ENCODE peak calls at places on chromosome 7, in seven cellular contexts. Q is GM23248, S is PC-9, F is hepatocyte, T is MM.1S, P is HCT116, B is GM23338. E is an unnamed sample.
A peak's percentile ranks its signal among the peaks of the same experiment; 100 is the strongest.

GRCh38 chr7:82175319-82175718 is 268.3 kb downstream of the CACNA2D1 start:
- DNase-seq in Q (no peak), F (no peak), S (no peak), T (no peak), B (no peak), P (no peak), E (no peak)

GRCh38 chr7:158973440-158973839 is 117.1 kb downstream of the DYNC2I1 start:
- DNase-seq in S (no peak), T (no peak), Q (no peak), F (peak; percentile 86), B (peak; percentile 81), P (peak; percentile 64), E (no peak)

GRCh38 chr7:116772926-116773749 is 89.2 kb upstream of the CAPZA2 start:
- DNase-seq in B (peak; percentile 38), P (no peak), Q (no peak), F (no peak), T (no peak), S (no peak), E (no peak)

GRCh38 chr7:106824458-106824857 is 40.6 kb upstream of the PIK3CG start:
- DNase-seq in F (no peak), B (no peak), T (no peak), S (peak; percentile 68), Q (peak; percentile 92), P (peak; percentile 61), E (no peak)

GRCh38 chr7:102450242-102450641 is 14.4 kb downstream of the ALKBH4 start:
- DNase-seq in Q (no peak), F (no peak), S (no peak), T (peak; percentile 68), B (no peak), P (no peak), E (peak; percentile 74)

GRCh38 chr7:111137296-111138195 is 46.6 kb downstream of the LRRN3 start:
- DNase-seq in B (no peak), T (no peak), F (no peak), S (no peak), Q (peak; percentile 41), P (no peak), E (no peak)

GRCh38 chr7:122942059-122942458 is 53.4 kb downstream of the TAS2R16 start:
- DNase-seq in S (no peak), F (no peak), Q (no peak), T (no peak), B (peak; percentile 55), P (no peak), E (no peak)

GRCh38 chr7:24777811-24778210 is 20.5 kb upstream of the GSDME start:
- DNase-seq in F (no peak), B (no peak), S (no peak), Q (no peak), T (no peak), P (no peak), E (no peak)

GRCh38 chr7:44163591-44163990 is 22.5 kb upstream of the MYL7 start:
- DNase-seq in Q (peak; percentile 96), P (no peak), B (no peak), S (peak; percentile 94), F (no peak), T (no peak), E (no peak)

GRCh38 chr7:32892521-32893224 is 1.1 kb upstream of the KBTBD2 start:
- DNase-seq in F (peak; percentile 59), B (peak; percentile 63), S (peak; percentile 79), Q (peak; percentile 81), P (peak; percentile 4), T (peak; percentile 55), E (peak; percentile 78)

GRCh38 chr7:151308791-151309190 is 32.8 kb upstream of the NUB1 start:
- DNase-seq in S (no peak), P (no peak), T (no peak), Q (no peak), B (no peak), F (no peak), E (no peak)

GRCh38 chr7:151632750-151633515 is 113.2 kb upstream of the RHEB start:
- DNase-seq in Q (peak; percentile 21), T (peak; percentile 94), P (no peak), F (peak; percentile 48), B (peak; percentile 75), S (peak; percentile 61), E (peak; percentile 52)

GRCh38 chr7:92767427-92767826 is 68.9 kb downstream of the CDK6 start:
- DNase-seq in F (no peak), T (no peak), Q (peak; percentile 64), P (no peak), B (no peak), S (no peak), E (no peak)

GRCh38 chr7:156529982-156530381 is 110.6 kb upstream of the RNF32 start:
- DNase-seq in P (no peak), T (no peak), Q (no peak), B (no peak), F (no peak), S (no peak), E (no peak)

GRCh38 chr7:12709731-12710502 is 22.5 kb downstream of the ARL4A start:
- DNase-seq in Q (peak; percentile 68), S (peak; percentile 58), T (no peak), B (no peak), P (no peak), F (no peak), E (no peak)

GRCh38 chr7:76369011-76369410 is 10.2 kb upstream of the YWHAG start:
- DNase-seq in P (no peak), F (no peak), Q (no peak), B (no peak), T (no peak), S (peak; percentile 38), E (no peak)

DNA sequence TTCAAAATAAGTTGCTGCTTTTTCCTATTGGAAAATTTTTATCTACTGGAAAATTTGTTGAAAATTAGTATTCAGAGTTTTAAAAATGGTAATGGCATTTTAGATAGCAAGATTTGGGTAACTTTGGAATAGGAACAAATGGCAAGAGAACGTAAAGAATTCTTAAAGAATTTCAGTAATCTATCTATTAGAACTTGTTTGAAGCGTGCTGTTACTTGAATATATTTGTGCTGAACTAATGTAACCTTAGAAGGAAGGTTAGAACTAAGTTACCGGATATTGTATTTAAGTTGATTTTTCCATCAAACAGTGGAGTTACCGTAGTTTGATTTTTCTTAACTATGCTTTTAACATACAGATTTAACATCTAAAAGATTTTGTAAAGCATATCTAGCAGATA is 25.9 kb downstream of the SEPTIN7 start:
- DNase-seq in F (no peak), Q (no peak), S (no peak), B (no peak), P (no peak), T (no peak), E (no peak)
- H3K9me2 ChIP-seq in F (no peaks in the 10 kb centered on the region), Q (no peaks in the 10 kb centered on the region), S (no peaks in the 10 kb centered on the region), B (no peaks in the 10 kb centered on the region), P (no peaks in the 10 kb centered on the region), T (no peaks in the 10 kb centered on the region), E (no peaks in the 10 kb centered on the region)

DNA sequence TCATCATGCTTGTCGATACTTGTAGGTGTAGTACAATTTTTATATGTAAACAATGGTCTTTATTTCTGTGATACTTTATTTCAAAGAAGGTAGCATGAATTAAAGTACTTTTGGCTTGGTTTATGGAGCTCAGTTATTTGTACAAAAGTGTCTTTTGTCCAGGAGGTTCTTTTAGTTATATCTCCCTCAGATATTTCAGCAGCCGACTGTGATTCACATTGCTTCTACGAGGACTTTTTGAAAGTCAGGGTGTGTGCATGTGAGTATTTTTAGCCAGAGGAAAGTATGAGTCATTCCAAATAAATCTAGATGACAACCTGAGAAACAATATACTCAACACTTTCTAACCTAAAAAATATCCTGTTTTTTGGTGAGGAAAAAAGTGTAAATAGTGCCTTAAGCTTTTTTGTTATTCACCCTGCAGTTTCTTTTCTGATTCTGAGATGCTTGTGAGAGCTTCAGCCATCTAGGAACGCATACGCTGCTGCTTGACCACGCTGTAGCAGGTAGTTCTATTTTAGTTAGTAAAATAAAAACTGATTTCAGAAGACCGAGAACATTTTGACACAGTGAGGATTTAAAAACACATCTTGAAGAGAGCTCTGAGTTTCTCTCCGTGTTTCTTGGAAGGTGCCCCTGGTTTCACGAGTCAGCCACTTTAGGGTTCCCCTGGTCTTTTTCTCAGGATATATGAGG is 532 bp upstream of the SUN1 start:
- DNase-seq in F (peak; percentile 77), T (peak; percentile 73), Q (peak; percentile 94), S (peak; percentile 93), B (no peak), P (peak; percentile 83), E (no peak)
- H3K4me1 ChIP-seq in F (peaks cover 23% of the 10 kb centered on the region), T (peaks cover 24% of the 10 kb centered on the region), Q (peaks cover 32% of the 10 kb centered on the region), S (peaks cover 57% of the 10 kb centered on the region), B (peaks cover 18% of the 10 kb centered on the region), P (peaks cover 46% of the 10 kb centered on the region), E (no peaks in the 10 kb centered on the region)

GRCh38 chr7:69919712-69920111 is 321.4 kb downstream of the AUTS2 start:
- DNase-seq in S (no peak), T (no peak), F (no peak), Q (no peak), B (no peak), P (no peak), E (no peak)
- H3K9me2 ChIP-seq in S (no peaks in the 10 kb centered on the region), T (no peaks in the 10 kb centered on the region), F (no peaks in the 10 kb centered on the region), Q (no peaks in the 10 kb centered on the region), B (no peaks in the 10 kb centered on the region), P (no peaks in the 10 kb centered on the region), E (no peaks in the 10 kb centered on the region)

GRCh38 chr7:22563115-22563514 is 63.1 kb upstream of the STEAP1B start:
- DNase-seq in F (peak; percentile 53), T (peak; percentile 76), Q (no peak), S (peak; percentile 67), P (no peak), B (no peak), E (peak; percentile 13)
- H3K4me1 ChIP-seq in F (peaks cover 32% of the 10 kb centered on the region), T (peaks cover 51% of the 10 kb centered on the region), Q (peaks cover 62% of the 10 kb centered on the region), S (peaks cover 73% of the 10 kb centered on the region), P (no peaks in the 10 kb centered on the region), B (peaks cover 52% of the 10 kb centered on the region), E (peaks cover 31% of the 10 kb centered on the region)

DNA sequence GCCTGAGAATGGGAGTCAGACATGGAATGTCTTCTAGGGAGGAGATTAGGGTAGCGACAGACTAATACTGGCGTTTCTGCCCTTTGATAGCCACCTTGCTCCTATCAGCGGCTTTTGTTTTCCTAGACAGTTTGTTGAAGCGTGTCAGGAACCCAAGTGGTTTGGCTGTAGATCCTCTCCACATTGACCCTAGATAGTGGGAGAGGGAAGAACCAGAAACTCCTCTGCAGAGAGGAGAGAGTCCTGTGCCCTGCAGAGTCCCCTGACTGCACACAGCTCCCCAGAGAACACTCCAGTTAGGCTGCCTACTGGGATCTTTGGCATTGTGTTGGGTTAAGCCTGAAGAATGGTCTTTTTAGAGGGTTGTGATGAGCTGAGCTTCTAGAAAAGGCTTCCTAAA is 2.4 kb downstream of the MEPCE start:
- DNase-seq in B (no peak), P (no peak), S (no peak), F (no peak), Q (no peak), T (no peak), E (no peak)
- H3K9me2 ChIP-seq in B (peaks cover 3% of the 10 kb centered on the region), P (no peaks in the 10 kb centered on the region), S (no peaks in the 10 kb centered on the region), F (no peaks in the 10 kb centered on the region), Q (no peaks in the 10 kb centered on the region), T (no peaks in the 10 kb centered on the region), E (no peaks in the 10 kb centered on the region)

DNA sequence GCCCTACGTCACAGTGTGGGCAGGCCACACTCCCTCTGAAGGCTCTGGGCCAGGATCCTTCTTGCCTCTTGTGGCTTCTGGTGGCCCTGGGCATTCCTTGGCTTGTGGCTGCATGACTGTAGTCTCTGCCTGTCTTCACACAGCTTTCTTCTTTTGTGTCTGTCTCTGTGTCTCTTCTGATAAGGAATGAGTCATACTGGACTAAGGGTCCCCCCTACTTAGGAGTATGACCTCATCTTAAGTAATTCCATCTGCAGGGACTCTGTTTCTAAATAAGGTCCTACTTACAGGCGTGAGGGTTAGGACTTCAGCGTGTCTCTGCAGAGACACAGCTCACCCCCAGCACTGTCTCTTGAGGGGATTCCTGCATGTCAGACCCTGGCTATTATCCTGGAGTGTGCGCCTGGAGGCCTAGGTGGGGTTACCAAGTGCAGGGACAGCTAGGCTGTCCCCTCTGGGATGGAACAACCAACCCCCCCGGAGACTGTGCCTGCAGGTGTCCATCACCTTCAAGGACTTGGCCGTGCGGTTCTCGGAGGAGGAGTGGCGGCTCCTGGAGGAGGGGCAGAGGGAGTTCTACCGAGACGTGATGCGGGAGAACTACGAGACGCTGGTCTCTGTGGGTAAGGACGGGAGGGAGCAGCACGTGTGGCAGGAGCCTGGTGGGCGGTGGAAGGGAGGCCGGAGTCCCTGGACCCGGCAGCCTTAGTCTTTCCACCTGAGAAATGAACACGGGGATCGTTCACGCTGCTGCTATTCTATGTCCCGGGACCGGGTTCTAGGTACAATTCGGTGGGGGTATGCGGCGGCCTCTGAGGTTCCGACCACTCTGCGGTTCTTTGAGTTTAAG is 54.1 kb downstream of the ZNF467 start:
- DNase-seq in Q (peak; percentile 34), F (no peak), S (no peak), B (no peak), P (no peak), T (no peak), E (no peak)
- H3K4me1 ChIP-seq in Q (no peaks in the 10 kb centered on the region), F (peaks cover 4% of the 10 kb centered on the region), S (peaks cover 9% of the 10 kb centered on the region), B (no peaks in the 10 kb centered on the region), P (peaks cover 4% of the 10 kb centered on the region), T (peaks cover under 1% of the 10 kb centered on the region), E (peaks cover 12% of the 10 kb centered on the region)